ENCODE peak calls at places on chromosomes 5 and 9, in six cellular contexts. U is activated naive CD4-positive, alpha-beta T cell; X is AML-193; D is activated CD8-positive, alpha-beta memory T cell treated with anti-CD3 and anti-CD28 coated beads, Interleukin-2, amount 50 U/mL, for 48 hours; B is stimulated activated naive CD8-positive, alpha-beta T cell treated with anti-CD3 and anti-CD28 coated beads, Interleukin-15, amount 100 ng/mL, for 72 hours; K is bronchial epithelial cell. O is an unnamed sample.

GRCh38 chr5:164651544-164651943 is 1146.1 kb downstream of the MAT2B start:
- DNase-seq in U (no peak), X (no peak), D (no peak), B (no peak), K (no peak), O (no peak)

GRCh38 chr9:6090272-6090671 is 74.8 kb upstream of the RANBP6 start:
- DNase-seq in U (no peak), X (no peak), D (no peak), B (no peak), K (no peak), O (no peak)

GRCh38 chr5:54275361-54275760 is 35.0 kb downstream of the ARL15 start:
- DNase-seq in U (no peak), X (no peak), D (no peak), B (no peak), K (no peak), O (no peak)

GRCh38 chr9:33129251-33129885 is 37.8 kb downstream of the B4GALT1 start:
- DNase-seq in U (no peak), X (no peak), D (no peak), B (no peak), K (no peak), O (no peak)

GRCh38 chr5:43420241-43420640 is 8.1 kb upstream of the CCL28 start:
- DNase-seq in U (no peak), X (no peak), D (no peak), B (no peak), K (no peak), O (no peak)

GRCh38 chr9:121613009-121613766 is 38.2 kb upstream of the DAB2IP start:
- DNase-seq in U (no peak), X (no peak), D (no peak), B (no peak), K (peak), O (no peak)

GRCh38 chr5:74338101-74338388 is 302.5 kb downstream of the ENC1 start:
- DNase-seq in U (no peak), X (no peak), D (no peak), B (no peak), K (no peak), O (no peak)

GRCh38 chr9:71746023-71746752 is 22.1 kb downstream of the CEMIP2 start:
- DNase-seq in U (no peak), X (no peak), D (no peak), B (no peak), K (no peak), O (peak)

GRCh38 chr5:143101740-143102386 is 301.6 kb downstream of the NR3C1 start:
- DNase-seq in U (no peak), X (no peak), D (peak), B (peak), K (no peak), O (no peak)

GRCh38 chr5:62111428-62111827 is 194.6 kb upstream of the KIF2A start:
- DNase-seq in U (no peak), X (no peak), D (no peak), B (no peak), K (peak), O (no peak)

GRCh38 chr9:98906273-98907040 is 37.2 kb upstream of the COL15A1 start:
- DNase-seq in U (no peak), X (no peak), D (no peak), B (no peak), K (no peak), O (peak)

O was measured in fibroblast of mammary gland.